ENCODE peak calls at places on chromosome 14, in seven cellular contexts. A is BE2C, B is small intestine, M is body of pancreas, Z is mucosa of descending colon, I is uterus, Y is left ventricle myocardium inferior. C is an unnamed sample. For H3K9me3 and H3K36me3, the result is how much of the 10 kb centered on the place peaks cover.

GRCh38 chr14:106021832-106022231 is 495.4 kb downstream of the TMEM121 start:
- DNase-seq in A (no peak), B (no peak), M (no peak), Z (no peak), I (no peak), Y (no peak), C (no peak)

GRCh38 chr14:26427059-26427458 is 170.8 kb downstream of the NOVA1 start:
- DNase-seq in A (no peak), B (no peak), M (no peak), Z (no peak), I (no peak), Y (no peak), C (no peak)

GRCh38 chr14:58755026-58755929 is 117.5 kb downstream of the DACT1 start:
- DNase-seq in A (no peak), B (peak), M (no peak), Z (no peak), I (no peak), Y (no peak), C (no peak)

GRCh38 chr14:94176808-94177207 is 2.7 kb downstream of the PPP4R4 start:
- DNase-seq in A (no peak), B (no peak), M (no peak), Z (no peak), I (no peak), Y (no peak), C (no peak)

GRCh38 chr14:77889971-77890442 is 90.1 kb downstream of the ADCK1 start:
- DNase-seq in A (no peak), B (no peak), M (no peak), Z (no peak), I (no peak), Y (no peak), C (peak)

GRCh38 chr14:32572867-32573149 is 243.7 kb downstream of the AKAP6 start:
- DNase-seq in A (peak), B (no peak), M (no peak), Z (no peak), I (no peak), Y (no peak), C (no peak)

GRCh38 chr14:51419685-51420084 is 179.6 kb downstream of the TMX1 start:
- DNase-seq in A (no peak), B (no peak), M (no peak), Z (no peak), I (no peak), Y (no peak), C (no peak)

GRCh38 chr14:89284368-89285058 is 132.5 kb downstream of the FOXN3 start:
- DNase-seq in A (peak), B (no peak), M (peak), Z (no peak), I (no peak), Y (no peak), C (no peak)

GRCh38 chr14:91249841-91250616 is 5.5 kb upstream of the GPR68 start:
- DNase-seq in A (peak), B (peak), M (no peak), Z (peak), I (no peak), Y (no peak), C (no peak)

GRCh38 chr14:34094384-34094783 is 143.5 kb upstream of the EGLN3 start:
- DNase-seq in A (no peak), B (no peak), M (no peak), Z (no peak), I (no peak), Y (no peak), C (no peak)

GRCh38 chr14:60563113-60563512 is 54.2 kb downstream of the SIX6 start:
- DNase-seq in A (no peak), B (no peak), M (no peak), Z (no peak), I (no peak), Y (no peak), C (peak)

GRCh38 chr14:68124885-68125731 is 305.5 kb downstream of the RAD51B start:
- DNase-seq in A (no peak), B (no peak), M (no peak), Z (no peak), I (peak), Y (no peak), C (peak)

GRCh38 chr14:91888641-91889476 is 21.5 kb upstream of the TC2N start:
- DNase-seq in A (no peak), B (no peak), M (no peak), Z (no peak), I (no peak), Y (no peak), C (no peak)

GRCh38 chr14:63902375-63902976 is 49.7 kb downstream of the SYNE2 start:
- DNase-seq in A (no peak), B (no peak), M (no peak), Z (no peak), I (no peak), Y (no peak), C (no peak)

GRCh38 chr14:90248594-90248993 is 7.8 kb upstream of the PSMC1 start:
- DNase-seq in A (no peak), B (no peak), M (no peak), Z (no peak), I (no peak), Y (no peak), C (no peak)

GRCh38 chr14:100610511-100611217 is 23.4 kb upstream of the BEGAIN start:
- DNase-seq in A (no peak), B (no peak), M (no peak), Z (no peak), I (peak), Y (no peak), C (peak)

GRCh38 chr14:64549805-64550538 is at the start of gene PPP1R36:
- DNase-seq in A (peak), B (peak), M (peak), Z (peak), I (no peak), Y (peak), C (peak)

GRCh38 chr14:77738559-77739250 is 22.3 kb downstream of the SNW1 start:
- DNase-seq in A (no peak), B (no peak), M (peak), Z (no peak), I (no peak), Y (no peak), C (no peak)

GRCh38 chr14:96410119-96410518 is 18.2 kb downstream of the AK7 start:
- DNase-seq in A (no peak), B (no peak), M (no peak), Z (no peak), I (no peak), Y (no peak), C (no peak)
- H3K9me3 ChIP-seq in A (under half), B (under half), M (under half), Z (under half), I (under half), Y (under half), C (under half)

GRCh38 chr14:104583424-104584114 is 4.0 kb downstream of the C14orf180 start:
- DNase-seq in A (no peak), B (no peak), M (no peak), Z (no peak), I (no peak), Y (no peak), C (no peak)
- H3K4me3 ChIP-seq in A (no peak), B (no peak), M (no peak), Z (no peak), I (no peak), Y (peak), C (no peak)

GRCh38 chr14:74480051-74480450 is 13.1 kb downstream of the NPC2 start:
- DNase-seq in A (no peak), B (no peak), M (no peak), Z (no peak), I (no peak), Y (no peak), C (no peak)
- H3K36me3 ChIP-seq in A (under half), B (under half), M (under half), Z (under half), I (under half), Y (half or more), C (under half)

GRCh38 chr14:98871796-98872195 is 400.2 kb downstream of the BCL11B start:
- DNase-seq in A (no peak), B (no peak), M (peak), Z (no peak), I (no peak), Y (no peak), C (peak)
- H3K9me3 ChIP-seq in A (under half), B (under half), M (under half), Z (under half), I (under half), Y (under half), C (under half)

DNA sequence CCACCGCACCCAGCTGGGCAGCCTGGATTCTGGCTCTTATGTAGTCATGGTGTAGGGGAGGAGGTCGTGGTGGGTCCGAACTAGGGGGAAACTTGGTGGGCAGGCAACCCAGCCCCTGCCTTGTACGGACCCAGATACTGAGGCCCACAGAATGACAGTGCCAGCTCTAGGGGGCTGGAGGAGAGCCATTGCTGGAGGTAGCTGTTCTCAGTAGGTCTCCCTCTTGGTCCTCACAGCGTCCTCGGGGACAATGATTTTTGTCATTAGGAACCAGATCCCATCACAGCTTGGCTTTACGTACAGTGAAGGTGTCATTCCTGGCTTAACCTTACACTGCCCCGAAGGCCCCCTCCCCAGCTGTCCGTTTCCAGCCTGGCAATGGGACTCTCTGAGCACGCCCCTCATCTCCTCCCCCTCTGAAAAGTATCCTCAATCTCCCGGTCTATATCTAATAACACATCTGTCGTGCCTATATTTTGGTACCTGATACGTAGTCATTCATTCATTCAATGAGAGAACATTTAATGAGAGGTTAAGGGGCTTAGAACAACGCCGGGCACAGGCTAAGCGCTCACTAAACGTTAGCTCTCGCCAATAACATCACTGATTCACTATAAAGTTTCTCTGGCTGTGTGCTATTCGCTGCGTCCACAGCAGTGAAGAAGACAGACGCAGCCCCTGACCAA is 619 bp upstream of the DYNC1H1 start:
- DNase-seq in A (no peak), B (no peak), M (no peak), Z (no peak), I (no peak), Y (no peak), C (no peak)
- H3K4me3 ChIP-seq in A (peak), B (no peak), M (no peak), Z (no peak), I (no peak), Y (peak), C (peak)